ENCODE peak calls at places on chromosomes 6 and 20, in six cellular contexts. S, X, Y, B, T and R are unnamed samples.

GRCh38 chr20:58851969-58852458 is 502 bp upstream of the GNAS start:
- DNase-seq in T (no peak), S (no peak), B (no peak), X (no peak), Y (no peak), R (no peak)

GRCh38 chr20:14219801-14220461 is 117.5 kb downstream of the FLRT3 start:
- DNase-seq in X (peak), T (peak), S (no peak), Y (no peak), B (no peak), R (peak)

GRCh38 chr6:7196019-7196402 is 88.2 kb downstream of the RREB1 start:
- DNase-seq in S (no peak), T (no peak), X (no peak), Y (peak), B (peak), R (no peak)

GRCh38 chr6:144195671-144196070 is 45.4 kb downstream of the STX11 start:
- DNase-seq in S (no peak), B (no peak), Y (no peak), T (no peak), X (no peak), R (no peak)

GRCh38 chr6:43172127-43173007 is 1.3 kb downstream of the SRF start:
- DNase-seq in S (peak), Y (peak), B (peak), X (peak), T (peak), R (peak)

GRCh38 chr6:168264593-168265335 is 54.8 kb downstream of the DACT2 start:
- DNase-seq in X (no peak), B (no peak), S (no peak), Y (no peak), T (peak), R (no peak)

GRCh38 chr6:30515106-30515505 is 25.8 kb downstream of the HLA-E start:
- DNase-seq in Y (no peak), X (no peak), T (no peak), B (no peak), S (no peak), R (no peak)

GRCh38 chr6:117326396-117326795 is 61.0 kb downstream of the VGLL2 start:
- DNase-seq in S (no peak), B (no peak), T (no peak), X (no peak), Y (no peak), R (no peak)

GRCh38 chr20:24650091-24650490 is 180.7 kb downstream of the SYNDIG1 start:
- DNase-seq in X (no peak), S (no peak), T (no peak), Y (no peak), B (no peak), R (no peak)

GRCh38 chr6:3217286-3217685 is 10.2 kb downstream of the TUBB2B start:
- DNase-seq in Y (no peak), S (no peak), X (no peak), B (no peak), T (no peak), R (no peak)

GRCh38 chr6:30938730-30939129 is 2.0 kb upstream of the MUCL3 start:
- DNase-seq in S (no peak), B (no peak), T (no peak), Y (no peak), X (no peak), R (no peak)

GRCh38 chr20:61812771-61813485 is 252.8 kb downstream of the TAF4 start:
- DNase-seq in S (no peak), X (no peak), T (no peak), Y (no peak), B (no peak), R (no peak)

GRCh38 chr6:119655124-119655523 is 305.6 kb upstream of the MAN1A1 start:
- DNase-seq in X (no peak), Y (no peak), T (no peak), S (no peak), B (no peak), R (no peak)

GRCh38 chr6:170344631-170345576 is 38.3 kb downstream of the FAM120B start:
- DNase-seq in Y (no peak), X (no peak), B (no peak), S (no peak), T (no peak), R (peak)

GRCh38 chr20:48728042-48728837 is 99.6 kb downstream of the PREX1 start:
- DNase-seq in T (no peak), B (no peak), X (peak), Y (no peak), S (no peak), R (no peak)

GRCh38 chr6:122673345-122673961 is 63.2 kb downstream of the PKIB start:
- DNase-seq in Y (no peak), X (no peak), T (no peak), B (no peak), S (no peak), R (no peak)

GRCh38 chr6:99348220-99348822 is 1.2 kb downstream of the FAXC start:
- DNase-seq in B (no peak), Y (no peak), S (no peak), X (no peak), T (no peak), R (no peak)

GRCh38 chr6:95841560-95841959 is 174.2 kb upstream of the FUT9 start:
- DNase-seq in T (no peak), S (no peak), X (no peak), Y (no peak), B (no peak), R (no peak)

GRCh38 chr6:150334790-150335783 is 33.7 kb upstream of the IYD start:
- DNase-seq in X (no peak), Y (no peak), S (no peak), B (peak), T (no peak), R (no peak)

GRCh38 chr6:140744648-140745320 is 1370.3 kb upstream of the CITED2 start:
- DNase-seq in S (no peak), Y (no peak), B (no peak), X (no peak), T (no peak), R (no peak)

GRCh38 chr6:11329841-11330765 is 97.6 kb upstream of the NEDD9 start:
- DNase-seq in Y (no peak), X (no peak), B (no peak), S (no peak), T (no peak), R (no peak)

GRCh38 chr6:71579902-71580301 is 291.3 kb downstream of the OGFRL1 start:
- DNase-seq in B (no peak), Y (no peak), X (no peak), T (no peak), S (no peak), R (no peak)

GRCh38 chr6:88567696-88568095 is 395.7 kb downstream of the RNGTT start:
- DNase-seq in T (no peak), Y (no peak), S (no peak), B (no peak), X (no peak), R (no peak)

GRCh38 chr6:96460052-96460700 is 61.4 kb upstream of the UFL1 start:
- DNase-seq in X (no peak), Y (no peak), B (no peak), S (no peak), T (no peak), R (no peak)

GRCh38 chr6:168097221-168097620 is 18.2 kb upstream of the FRMD1 start:
- DNase-seq in B (no peak), X (peak), S (peak), Y (no peak), T (no peak), R (no peak)

GRCh38 chr6:88670369-88670768 is 293.0 kb downstream of the RNGTT start:
- DNase-seq in B (no peak), X (no peak), T (no peak), S (no peak), Y (no peak), R (no peak)

GRCh38 chr6:170269151-170269872 is 21.6 kb downstream of the DLL1 start:
- DNase-seq in B (no peak), Y (no peak), S (peak), T (no peak), X (peak), R (no peak)

GRCh38 chr20:23396961-23397620 is 24.2 kb downstream of the NAPB start:
- DNase-seq in X (no peak), S (no peak), T (no peak), Y (no peak), B (no peak), R (no peak)

GRCh38 chr6:47852727-47853126 is 70.9 kb downstream of the OPN5 start:
- DNase-seq in S (no peak), B (no peak), X (no peak), Y (no peak), T (no peak), R (no peak)

GRCh38 chr20:21707999-21708737 is 2.7 kb downstream of the PAX1 start:
- DNase-seq in X (no peak), T (no peak), S (no peak), B (no peak), Y (no peak), R (no peak)

DNA sequence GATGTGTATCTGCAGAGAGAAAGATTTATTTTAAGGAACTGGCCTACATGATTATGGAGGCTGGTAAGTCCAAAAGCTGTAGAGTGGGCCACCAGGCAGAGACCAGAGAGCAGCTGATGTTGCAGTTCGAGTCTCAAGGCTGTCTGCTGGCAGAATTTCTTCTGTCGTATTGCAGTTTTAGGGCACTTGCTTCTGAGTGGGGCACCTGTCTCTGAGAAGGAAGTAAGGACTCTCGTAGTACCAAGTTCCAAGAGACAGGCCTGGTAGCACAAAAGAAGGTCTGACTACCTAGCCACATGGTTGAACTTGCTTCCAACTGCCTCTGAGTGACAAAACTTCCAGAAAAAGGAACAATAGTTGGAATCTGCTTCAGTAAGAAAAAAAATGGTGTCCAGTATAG is 12.0 kb upstream of the IFNGR1 start:
- DNase-seq in S (no peak), T (no peak), B (no peak), Y (no peak), X (no peak), R (no peak)
- H3K27ac ChIP-seq in S (no peak), T (peak), B (no peak), Y (no peak), X (peak), R (no peak)

DNA sequence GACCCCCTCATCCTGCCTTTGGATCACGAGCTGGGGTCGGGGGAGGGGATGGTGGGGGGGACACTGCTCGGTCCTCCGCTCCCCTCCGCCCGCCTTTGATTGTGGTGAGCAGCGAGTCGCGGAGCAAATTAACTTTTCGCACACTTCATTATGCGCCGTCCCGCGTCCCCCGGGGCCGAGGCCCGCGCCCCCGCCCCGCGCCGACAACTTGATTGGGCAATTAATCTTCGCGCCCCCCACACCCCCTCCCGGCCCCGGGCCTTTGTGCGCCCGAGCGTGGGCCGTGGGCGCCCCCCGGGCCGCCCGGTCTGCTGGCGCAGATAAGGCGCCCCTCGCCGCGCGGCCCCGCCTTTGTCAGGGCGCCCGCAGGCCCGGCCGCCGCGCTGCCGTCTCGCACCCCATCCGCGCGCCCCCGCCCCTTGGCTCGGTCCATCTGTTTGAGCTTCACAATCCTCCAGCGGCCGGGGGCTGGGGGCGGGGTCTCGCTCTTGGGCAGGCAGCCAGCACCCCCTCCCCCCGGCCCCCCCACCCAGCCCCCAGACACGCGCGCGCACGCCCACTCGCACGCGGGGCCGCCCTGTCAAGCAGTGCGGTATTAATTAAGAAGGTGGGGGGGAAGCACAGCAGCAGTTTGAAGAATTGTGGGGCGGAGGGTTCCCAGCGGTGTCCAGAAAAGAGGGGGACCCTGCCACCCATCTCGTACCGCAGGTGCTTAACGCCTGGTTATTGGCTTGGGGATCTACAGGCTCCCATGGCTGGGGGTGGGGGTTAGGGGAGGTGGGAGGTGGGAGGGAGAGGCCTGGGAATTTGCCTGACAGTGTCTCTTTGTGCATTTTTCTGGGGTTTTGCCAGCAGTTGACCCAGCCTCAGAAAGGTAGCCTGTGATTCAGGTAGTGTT is 34.5 kb upstream of the SCRT2 start:
- DNase-seq in Y (no peak), S (no peak), X (no peak), B (no peak), T (peak), R (no peak)
- H3K4me3 ChIP-seq in Y (no peak), S (no peak), X (no peak), B (no peak), T (no peak), R (peak)

GRCh38 chr20:43681468-43681942 is 14.6 kb downstream of the MYBL2 start:
- DNase-seq in Y (no peak), X (no peak), T (no peak), S (peak), B (no peak), R (no peak)
- TF ChIP-seq CTCF in Y (no peak), X (no peak), T (no peak), S (peak), B (peak), R (no peak)

GRCh38 chr20:19943021-19943659 is 74.0 kb upstream of the NAA20 start:
- DNase-seq in T (no peak), S (no peak), X (no peak), Y (no peak), B (no peak), R (no peak)
- H3K27ac ChIP-seq in T (peak), S (peak), X (peak), Y (no peak), B (no peak), R (peak)

DNA sequence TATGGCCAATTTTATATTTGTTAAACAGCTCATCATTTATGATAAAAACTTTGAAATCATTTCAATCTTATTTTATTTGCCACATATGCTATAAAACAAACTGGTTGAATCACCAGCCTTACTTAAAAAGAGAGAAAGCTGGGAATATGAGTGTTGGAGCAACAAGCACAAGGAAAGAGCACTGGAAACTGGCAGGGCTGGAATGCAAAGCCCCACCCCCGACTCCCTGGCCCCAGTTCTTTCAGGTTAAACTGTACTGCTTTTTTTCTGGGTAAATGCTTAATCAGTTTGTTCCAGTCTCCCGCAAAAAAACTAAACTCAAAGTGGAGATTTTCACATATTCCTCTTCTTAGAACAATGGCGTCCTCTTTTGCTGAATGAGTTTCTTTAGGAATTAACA is 433.8 kb upstream of the NOX3 start:
- DNase-seq in X (no peak), Y (no peak), T (no peak), S (no peak), B (no peak), R (no peak)
- H3K4me3 ChIP-seq in X (no peak), Y (no peak), T (no peak), S (no peak), B (no peak), R (no peak)

GRCh38 chr6:142542704-142543233 is 241.0 kb downstream of the ADGRG6 start:
- DNase-seq in Y (no peak), B (no peak), X (no peak), T (no peak), S (no peak), R (peak)

GRCh38 chr6:142543576-142543975 is 241.8 kb downstream of the ADGRG6 start:
- DNase-seq in B (no peak), X (no peak), S (no peak), Y (no peak), T (no peak), R (no peak)

GRCh38 chr6:142534484-142534883 is 232.7 kb downstream of the ADGRG6 start:
- DNase-seq in S (no peak), B (no peak), T (no peak), Y (no peak), X (no peak), R (no peak)

GRCh38 chr6:142537612-142538478 is 236.0 kb downstream of the ADGRG6 start:
- DNase-seq in T (no peak), Y (no peak), B (no peak), S (no peak), X (no peak), R (no peak)
- TF ChIP-seq CTCF in T (peak), Y (no peak), B (peak), S (no peak), X (no peak), R (peak)

GRCh38 chr20:36051318-36052116 is 83.1 kb downstream of the CNBD2 start:
- DNase-seq in S (no peak), Y (no peak), X (no peak), B (no peak), T (no peak), R (no peak)
- H3K27ac ChIP-seq in S (peak), Y (peak), X (peak), B (peak), T (peak), R (peak)